ENCODE peak calls at places on chromosomes 4 and X, in ten cellular contexts. One of them, this sample, is unnamed.
A peak's percentile ranks its signal among the peaks of the same experiment; 100 is the strongest.

GRCh38 chr4:89836897-89837384 is at the start of gene SNCA:
- DNase-seq in hepatocyte: peak; percentile 74
- DNase-seq in CD8-positive, alpha-beta memory T cell: no peak
- DNase-seq in activated T-helper 1 cell treated with anti-CD3 and anti-CD28 coated beads, Interleukin-2, amount 50 U/mL, for 16 hours: no peak
- DNase-seq in activated T-cell treated with anti-CD3 and anti-CD28 coated beads, Interleukin-2, amount 50 U/mL, for 48 hours: peak; percentile 62
- DNase-seq in substantia nigra: peak; percentile 81
- DNase-seq in fibroblast of gingiva: peak; percentile 72
- DNase-seq in fibroblast of mammary gland: peak; percentile 23
- DNase-seq in hepatic stellate cell: peak; percentile 18
- DNase-seq in aorta: peak; percentile 84
- DNase-seq in this sample: peak; percentile 88

GRCh38 chrX:6012357-6012756 is 216.3 kb downstream of the NLGN4X start:
- DNase-seq in hepatocyte: no peak
- DNase-seq in CD8-positive, alpha-beta memory T cell: no peak
- DNase-seq in activated T-helper 1 cell treated with anti-CD3 and anti-CD28 coated beads, Interleukin-2, amount 50 U/mL, for 16 hours: no peak
- DNase-seq in activated T-cell treated with anti-CD3 and anti-CD28 coated beads, Interleukin-2, amount 50 U/mL, for 48 hours: no peak
- DNase-seq in substantia nigra: no peak
- DNase-seq in fibroblast of gingiva: no peak
- DNase-seq in fibroblast of mammary gland: no peak
- DNase-seq in hepatic stellate cell: no peak
- DNase-seq in aorta: no peak
- DNase-seq in this sample: no peak

GRCh38 chr4:173499568-173500535 is 30.2 kb downstream of the HAND2 start:
- DNase-seq in hepatocyte: no peak
- DNase-seq in CD8-positive, alpha-beta memory T cell: no peak
- DNase-seq in activated T-helper 1 cell treated with anti-CD3 and anti-CD28 coated beads, Interleukin-2, amount 50 U/mL, for 16 hours: no peak
- DNase-seq in activated T-cell treated with anti-CD3 and anti-CD28 coated beads, Interleukin-2, amount 50 U/mL, for 48 hours: no peak
- DNase-seq in substantia nigra: no peak
- DNase-seq in fibroblast of gingiva: no peak
- DNase-seq in fibroblast of mammary gland: no peak
- DNase-seq in hepatic stellate cell: no peak
- DNase-seq in aorta: no peak
- DNase-seq in this sample: no peak

GRCh38 chr4:109207060-109207459 is 95.4 kb downstream of the COL25A1 start:
- DNase-seq in hepatocyte: peak; percentile 10
- DNase-seq in CD8-positive, alpha-beta memory T cell: no peak
- DNase-seq in activated T-helper 1 cell treated with anti-CD3 and anti-CD28 coated beads, Interleukin-2, amount 50 U/mL, for 16 hours: no peak
- DNase-seq in activated T-cell treated with anti-CD3 and anti-CD28 coated beads, Interleukin-2, amount 50 U/mL, for 48 hours: no peak
- DNase-seq in substantia nigra: no peak
- DNase-seq in fibroblast of gingiva: peak; percentile 15
- DNase-seq in fibroblast of mammary gland: peak; percentile 75
- DNase-seq in hepatic stellate cell: no peak
- DNase-seq in aorta: no peak
- DNase-seq in this sample: no peak

GRCh38 chrX:138463476-138463875 is 248.0 kb downstream of the FGF13 start:
- DNase-seq in hepatocyte: no peak
- DNase-seq in CD8-positive, alpha-beta memory T cell: no peak
- DNase-seq in activated T-helper 1 cell treated with anti-CD3 and anti-CD28 coated beads, Interleukin-2, amount 50 U/mL, for 16 hours: no peak
- DNase-seq in activated T-cell treated with anti-CD3 and anti-CD28 coated beads, Interleukin-2, amount 50 U/mL, for 48 hours: no peak
- DNase-seq in substantia nigra: no peak
- DNase-seq in fibroblast of gingiva: no peak
- DNase-seq in fibroblast of mammary gland: no peak
- DNase-seq in hepatic stellate cell: no peak
- DNase-seq in aorta: no peak
- DNase-seq in this sample: no peak

GRCh38 chr4:16026155-16026761 is 57.6 kb downstream of the PROM1 start:
- DNase-seq in hepatocyte: peak; percentile 75
- DNase-seq in CD8-positive, alpha-beta memory T cell: peak; percentile 42
- DNase-seq in activated T-helper 1 cell treated with anti-CD3 and anti-CD28 coated beads, Interleukin-2, amount 50 U/mL, for 16 hours: no peak
- DNase-seq in activated T-cell treated with anti-CD3 and anti-CD28 coated beads, Interleukin-2, amount 50 U/mL, for 48 hours: no peak
- DNase-seq in substantia nigra: no peak
- DNase-seq in fibroblast of gingiva: peak; percentile 45
- DNase-seq in fibroblast of mammary gland: peak; percentile 69
- DNase-seq in hepatic stellate cell: peak; percentile 12
- DNase-seq in aorta: no peak
- DNase-seq in this sample: no peak

GRCh38 chr4:57078685-57079521 is 31.3 kb downstream of the IGFBP7 start:
- DNase-seq in hepatocyte: peak; percentile 44
- DNase-seq in CD8-positive, alpha-beta memory T cell: no peak
- DNase-seq in activated T-helper 1 cell treated with anti-CD3 and anti-CD28 coated beads, Interleukin-2, amount 50 U/mL, for 16 hours: no peak
- DNase-seq in activated T-cell treated with anti-CD3 and anti-CD28 coated beads, Interleukin-2, amount 50 U/mL, for 48 hours: no peak
- DNase-seq in substantia nigra: peak; percentile 17
- DNase-seq in fibroblast of gingiva: no peak
- DNase-seq in fibroblast of mammary gland: no peak
- DNase-seq in hepatic stellate cell: no peak
- DNase-seq in aorta: peak; percentile 68
- DNase-seq in this sample: no peak

GRCh38 chr4:23365086-23365485 is 524.8 kb downstream of the PPARGC1A start:
- DNase-seq in hepatocyte: no peak
- DNase-seq in CD8-positive, alpha-beta memory T cell: no peak
- DNase-seq in activated T-helper 1 cell treated with anti-CD3 and anti-CD28 coated beads, Interleukin-2, amount 50 U/mL, for 16 hours: no peak
- DNase-seq in activated T-cell treated with anti-CD3 and anti-CD28 coated beads, Interleukin-2, amount 50 U/mL, for 48 hours: no peak
- DNase-seq in substantia nigra: no peak
- DNase-seq in fibroblast of gingiva: no peak
- DNase-seq in fibroblast of mammary gland: no peak
- DNase-seq in hepatic stellate cell: no peak
- DNase-seq in aorta: no peak
- DNase-seq in this sample: no peak

GRCh38 chr4:40536032-40536431 is 93.6 kb downstream of the RBM47 start:
- DNase-seq in hepatocyte: no peak
- DNase-seq in CD8-positive, alpha-beta memory T cell: no peak
- DNase-seq in activated T-helper 1 cell treated with anti-CD3 and anti-CD28 coated beads, Interleukin-2, amount 50 U/mL, for 16 hours: no peak
- DNase-seq in activated T-cell treated with anti-CD3 and anti-CD28 coated beads, Interleukin-2, amount 50 U/mL, for 48 hours: no peak
- DNase-seq in substantia nigra: no peak
- DNase-seq in fibroblast of gingiva: no peak
- DNase-seq in fibroblast of mammary gland: no peak
- DNase-seq in hepatic stellate cell: no peak
- DNase-seq in aorta: no peak
- DNase-seq in this sample: no peak

GRCh38 chrX:86946569-86946968 is 571.0 kb upstream of the KLHL4 start:
- DNase-seq in hepatocyte: peak; percentile 36
- DNase-seq in CD8-positive, alpha-beta memory T cell: no peak
- DNase-seq in activated T-helper 1 cell treated with anti-CD3 and anti-CD28 coated beads, Interleukin-2, amount 50 U/mL, for 16 hours: no peak
- DNase-seq in activated T-cell treated with anti-CD3 and anti-CD28 coated beads, Interleukin-2, amount 50 U/mL, for 48 hours: no peak
- DNase-seq in substantia nigra: no peak
- DNase-seq in fibroblast of gingiva: no peak
- DNase-seq in fibroblast of mammary gland: peak; percentile 31
- DNase-seq in hepatic stellate cell: peak; percentile 11
- DNase-seq in aorta: no peak
- DNase-seq in this sample: no peak